ENCODE peak calls at places on chromosomes 7 and 10, in eight cellular contexts. B is GM20000; Q is cardiac fibroblast; A is fibroblast of the aortic adventitia; U is thyroid gland; I is CD8-positive, alpha-beta T cell; G is fibroblast of mammary gland; E is GM13977. X is an unnamed sample.

GRCh38 chr7:7883394-7883793 is 85.2 kb upstream of the GLCCI1 start:
- DNase-seq in B (no peak), Q (no peak), A (no peak), U (no peak), I (no peak), G (peak; percentile 21), E (no peak), X (no peak)

GRCh38 chr7:119281181-119281846 is 991.7 kb upstream of the KCND2 start:
- DNase-seq in B (no peak), Q (no peak), A (no peak), U (no peak), I (no peak), G (no peak), E (no peak), X (no peak)

GRCh38 chr7:2260820-2261219 is 18.8 kb downstream of the NUDT1 start:
- DNase-seq in B (no peak), Q (no peak), A (no peak), U (peak; percentile 86), I (no peak), G (no peak), E (no peak), X (no peak)

GRCh38 chr10:27052646-27053045 is 47.6 kb downstream of the ANKRD26 start:
- DNase-seq in B (no peak), Q (no peak), A (no peak), U (no peak), I (no peak), G (no peak), E (no peak), X (no peak)

GRCh38 chr7:140003913-140004382 is 58.8 kb downstream of the PARP12 start:
- DNase-seq in B (peak; percentile 79), Q (peak; percentile 82), A (peak; percentile 82), U (peak; percentile 11), I (no peak), G (peak; percentile 83), E (peak; percentile 79), X (peak; percentile 78)

GRCh38 chr10:17910144-17910789 is 41.5 kb upstream of the SLC39A12 start:
- DNase-seq in B (peak; percentile 34), Q (peak; percentile 71), A (peak; percentile 79), U (peak; percentile 50), I (no peak), G (peak; percentile 79), E (peak; percentile 43), X (peak; percentile 40)

GRCh38 chr10:31924833-31925232 is 3.8 kb downstream of the ARHGAP12 start:
- DNase-seq in B (no peak), Q (no peak), A (no peak), U (no peak), I (no peak), G (no peak), E (no peak), X (no peak)

GRCh38 chr7:154503962-154504550 is 451.9 kb downstream of the DPP6 start:
- DNase-seq in B (peak; percentile 21), Q (peak; percentile 33), A (peak; percentile 26), U (no peak), I (no peak), G (peak; percentile 34), E (peak; percentile 23), X (peak; percentile 27)

GRCh38 chr7:33357846-33358245 is 228.5 kb downstream of the BBS9 start:
- DNase-seq in B (no peak), Q (no peak), A (no peak), U (no peak), I (no peak), G (no peak), E (no peak), X (no peak)

GRCh38 chr7:105759670-105760548 is 116.5 kb downstream of the ATXN7L1 start:
- DNase-seq in B (no peak), Q (peak; percentile 81), A (peak; percentile 82), U (peak; percentile 43), I (peak; percentile 31), G (peak; percentile 77), E (no peak), X (no peak)
- TF ChIP-seq CTCF in B (peak; percentile 44), Q (peak; percentile 54), A (peak; percentile 52), U (peak; percentile 50), I (peak; percentile 30), G (peak; percentile 62), E (peak; percentile 61), X (peak; percentile 51)

GRCh38 chr7:86598721-86599120 is 45.0 kb upstream of the GRM3 start:
- DNase-seq in B (no peak), Q (no peak), A (no peak), U (no peak), I (no peak), G (no peak), E (no peak), X (no peak)

GRCh38 chr7:86600506-86601290 is 43.0 kb upstream of the GRM3 start:
- DNase-seq in B (no peak), Q (no peak), A (no peak), U (no peak), I (no peak), G (no peak), E (no peak), X (no peak)

GRCh38 chr7:86598311-86598710 is 45.4 kb upstream of the GRM3 start:
- DNase-seq in B (peak; percentile 10), Q (no peak), A (no peak), U (peak; percentile 17), I (no peak), G (no peak), E (no peak), X (no peak)
- TF ChIP-seq CTCF in B (no peak), Q (no peak), A (no peak), U (no peak), I (no peak), G (no peak), E (peak; percentile 29), X (no peak)

GRCh38 chr10:90658791-90659190 is 199.0 kb downstream of the HTR7 start:
- DNase-seq in B (no peak), Q (no peak), A (no peak), U (no peak), I (no peak), G (no peak), E (no peak), X (no peak)
- TF ChIP-seq CTCF in B (no peak), Q (no peak), A (peak; percentile 32), U (no peak), I (no peak), G (peak; percentile 31), E (no peak), X (no peak)

GRCh38 chr10:84201244-84201606 is 6.9 kb downstream of the CDHR1 start:
- DNase-seq in B (no peak), Q (no peak), A (no peak), U (no peak), I (no peak), G (no peak), E (no peak), X (no peak)
- TF ChIP-seq CTCF in B (no peak), Q (no peak), A (no peak), U (no peak), I (no peak), G (no peak), E (no peak), X (no peak)

X was measured in GM13976.